ENCODE peak calls at places on chromosome 1, in seven cellular contexts. E is brain microvascular endothelial cell, R is NCI-H1694, F is NCI-H526 treated with DMSO at 0.1 percent for 48 hours, D is right cardiac atrium, V is IMR-90, P is GM23248. L is an unnamed sample.

GRCh38 chr1:204419064-204419403 is 7.4 kb upstream of the PPP1R15B start:
- DNase-seq in E (no peak), R (no peak), F (no peak), D (no peak), V (peak; percentile 52), P (peak; percentile 53), L (no peak)

GRCh38 chr1:172673761-172674160 is 14.9 kb downstream of the FASLG start:
- DNase-seq in E (no peak), R (no peak), F (no peak), D (no peak), V (peak; percentile 35), P (no peak), L (no peak)

GRCh38 chr1:108878678-108879077 is 1.9 kb downstream of the GPSM2 start:
- DNase-seq in E (no peak), R (no peak), F (no peak), D (no peak), V (no peak), P (peak; percentile 17), L (no peak)

GRCh38 chr1:248753715-248754280 is 1.8 kb downstream of the LYPD8 start:
- DNase-seq in E (no peak), R (no peak), F (no peak), D (no peak), V (no peak), P (no peak), L (no peak)

GRCh38 chr1:61139324-61140055 is 57.1 kb downstream of the NFIA start:
- DNase-seq in E (peak; percentile 61), R (no peak), F (no peak), D (no peak), V (peak; percentile 20), P (peak; percentile 93), L (no peak)

GRCh38 chr1:189619682-189620332 is 857.9 kb downstream of the BRINP3 start:
- DNase-seq in E (peak; percentile 65), R (no peak), F (no peak), D (no peak), V (peak; percentile 93), P (peak; percentile 17), L (no peak)

GRCh38 chr1:27044613-27045091 is 32.0 kb upstream of the TENT5B start:
- DNase-seq in E (peak; percentile 71), R (peak; percentile 76), F (peak; percentile 55), D (peak; percentile 95), V (peak; percentile 64), P (peak; percentile 88), L (peak; percentile 94)

GRCh38 chr1:34905098-34905459 is 24.4 kb downstream of the DLGAP3 start:
- DNase-seq in E (no peak), R (no peak), F (no peak), D (no peak), V (no peak), P (no peak), L (no peak)

GRCh38 chr1:21262282-21263051 is 27.8 kb downstream of the ECE1 start:
- DNase-seq in E (peak; percentile 96), R (no peak), F (no peak), D (peak; percentile 93), V (peak; percentile 95), P (peak; percentile 94), L (peak; percentile 89)

GRCh38 chr1:53642215-53642555 is 96.8 kb downstream of the GLIS1 start:
- DNase-seq in E (no peak), R (no peak), F (no peak), D (no peak), V (no peak), P (no peak), L (no peak)

GRCh38 chr1:184843732-184844495 is 89.3 kb upstream of the EDEM3 start:
- DNase-seq in E (no peak), R (no peak), F (no peak), D (peak; percentile 39), V (no peak), P (no peak), L (no peak)

GRCh38 chr1:179831852-179832699 is 45.5 kb downstream of the TOR1AIP2 start:
- DNase-seq in E (no peak), R (no peak), F (no peak), D (no peak), V (peak; percentile 23), P (peak; percentile 27), L (no peak)

GRCh38 chr1:44476891-44477290 is 71.8 kb downstream of the RNF220 start:
- DNase-seq in E (no peak), R (no peak), F (no peak), D (no peak), V (no peak), P (no peak), L (no peak)

GRCh38 chr1:1091344-1092148 is 17.4 kb upstream of the RNF223 start:
- DNase-seq in E (no peak), R (no peak), F (no peak), D (peak; percentile 48), V (no peak), P (peak; percentile 33), L (no peak)

GRCh38 chr1:159932296-159933285 is 7.3 kb upstream of the TAGLN2 start:
- DNase-seq in E (no peak), R (no peak), F (no peak), D (no peak), V (peak; percentile 26), P (no peak), L (no peak)

GRCh38 chr1:56411484-56412180 is 167.7 kb downstream of the PLPP3 start:
- DNase-seq in E (no peak), R (no peak), F (no peak), D (peak; percentile 85), V (no peak), P (peak; percentile 82), L (peak; percentile 44)

GRCh38 chr1:213180833-213181232 is 129.8 kb downstream of the RPS6KC1 start:
- DNase-seq in E (no peak), R (no peak), F (no peak), D (no peak), V (no peak), P (no peak), L (no peak)